ENCODE peak calls at places on chromosome 19, in ten cellular contexts. One of them, this sample, is unnamed.

GRCh38 chr19:13034636-13035035 is 39.4 kb downstream of the NFIX start:
- DNase-seq in Calu3: no peak
- DNase-seq in ELF-1: no peak
- DNase-seq in activated B cell treated with CpG ODN at 0.5 μM for 24 hours: no peak
- DNase-seq in CD4-positive, alpha-beta T cell: no peak
- DNase-seq in endothelial cell of umbilical vein: no peak
- DNase-seq in left ventricle myocardium inferior: no peak
- DNase-seq in stimulated activated CD8-positive, alpha-beta memory T cell treated with anti-CD3 and anti-CD28 coated beads, Interleukin-15, amount 100 ng/mL, for 24 hours: no peak
- DNase-seq in memory B cell: no peak
- DNase-seq in activated T-cell treated with anti-CD3 and anti-CD28 coated beads for 1 hour: no peak
- DNase-seq in this sample: no peak

GRCh38 chr19:21463449-21464105 is 41.8 kb upstream of the ZNF429 start:
- DNase-seq in Calu3: no peak
- DNase-seq in ELF-1: peak; percentile 96
- DNase-seq in activated B cell treated with CpG ODN at 0.5 μM for 24 hours: no peak
- DNase-seq in CD4-positive, alpha-beta T cell: peak; percentile 7
- DNase-seq in endothelial cell of umbilical vein: no peak
- DNase-seq in left ventricle myocardium inferior: peak; percentile 42
- DNase-seq in stimulated activated CD8-positive, alpha-beta memory T cell treated with anti-CD3 and anti-CD28 coated beads, Interleukin-15, amount 100 ng/mL, for 24 hours: no peak
- DNase-seq in memory B cell: no peak
- DNase-seq in activated T-cell treated with anti-CD3 and anti-CD28 coated beads for 1 hour: peak; percentile 6
- DNase-seq in this sample: no peak

GRCh38 chr19:13877303-13877702 is 369 bp downstream of the NANOS3 start:
- DNase-seq in Calu3: no peak
- DNase-seq in ELF-1: no peak
- DNase-seq in activated B cell treated with CpG ODN at 0.5 μM for 24 hours: no peak
- DNase-seq in CD4-positive, alpha-beta T cell: no peak
- DNase-seq in endothelial cell of umbilical vein: no peak
- DNase-seq in left ventricle myocardium inferior: no peak
- DNase-seq in stimulated activated CD8-positive, alpha-beta memory T cell treated with anti-CD3 and anti-CD28 coated beads, Interleukin-15, amount 100 ng/mL, for 24 hours: no peak
- DNase-seq in memory B cell: no peak
- DNase-seq in activated T-cell treated with anti-CD3 and anti-CD28 coated beads for 1 hour: no peak
- DNase-seq in this sample: no peak

GRCh38 chr19:30036154-30037129 is 94.4 kb downstream of the URI1 start:
- DNase-seq in Calu3: no peak
- DNase-seq in ELF-1: peak; percentile 64
- DNase-seq in activated B cell treated with CpG ODN at 0.5 μM for 24 hours: no peak
- DNase-seq in CD4-positive, alpha-beta T cell: no peak
- DNase-seq in endothelial cell of umbilical vein: no peak
- DNase-seq in left ventricle myocardium inferior: no peak
- DNase-seq in stimulated activated CD8-positive, alpha-beta memory T cell treated with anti-CD3 and anti-CD28 coated beads, Interleukin-15, amount 100 ng/mL, for 24 hours: no peak
- DNase-seq in memory B cell: no peak
- DNase-seq in activated T-cell treated with anti-CD3 and anti-CD28 coated beads for 1 hour: no peak
- DNase-seq in this sample: no peak

GRCh38 chr19:49422407-49423277 is 599 bp downstream of the PTH2 start:
- DNase-seq in Calu3: peak; percentile 31
- DNase-seq in ELF-1: peak; percentile 80
- DNase-seq in activated B cell treated with CpG ODN at 0.5 μM for 24 hours: no peak
- DNase-seq in CD4-positive, alpha-beta T cell: peak; percentile 29
- DNase-seq in endothelial cell of umbilical vein: peak; percentile 28
- DNase-seq in left ventricle myocardium inferior: peak; percentile 38
- DNase-seq in stimulated activated CD8-positive, alpha-beta memory T cell treated with anti-CD3 and anti-CD28 coated beads, Interleukin-15, amount 100 ng/mL, for 24 hours: no peak
- DNase-seq in memory B cell: peak; percentile 24
- DNase-seq in activated T-cell treated with anti-CD3 and anti-CD28 coated beads for 1 hour: no peak
- DNase-seq in this sample: peak; percentile 89

GRCh38 chr19:5001547-5002131 is 32.7 kb downstream of the KDM4B start:
- DNase-seq in Calu3: peak; percentile 23
- DNase-seq in ELF-1: peak; percentile 68
- DNase-seq in activated B cell treated with CpG ODN at 0.5 μM for 24 hours: no peak
- DNase-seq in CD4-positive, alpha-beta T cell: no peak
- DNase-seq in endothelial cell of umbilical vein: peak; percentile 49
- DNase-seq in left ventricle myocardium inferior: no peak
- DNase-seq in stimulated activated CD8-positive, alpha-beta memory T cell treated with anti-CD3 and anti-CD28 coated beads, Interleukin-15, amount 100 ng/mL, for 24 hours: peak; percentile 10
- DNase-seq in memory B cell: peak; percentile 32
- DNase-seq in activated T-cell treated with anti-CD3 and anti-CD28 coated beads for 1 hour: peak; percentile 22
- DNase-seq in this sample: peak; percentile 51

GRCh38 chr19:36136975-36137686 is 2.7 kb upstream of the CAPNS1 start:
- DNase-seq in Calu3: peak; percentile 96
- DNase-seq in ELF-1: peak; percentile 33
- DNase-seq in activated B cell treated with CpG ODN at 0.5 μM for 24 hours: no peak
- DNase-seq in CD4-positive, alpha-beta T cell: no peak
- DNase-seq in endothelial cell of umbilical vein: peak; percentile 70
- DNase-seq in left ventricle myocardium inferior: peak; percentile 40
- DNase-seq in stimulated activated CD8-positive, alpha-beta memory T cell treated with anti-CD3 and anti-CD28 coated beads, Interleukin-15, amount 100 ng/mL, for 24 hours: no peak
- DNase-seq in memory B cell: no peak
- DNase-seq in activated T-cell treated with anti-CD3 and anti-CD28 coated beads for 1 hour: no peak
- DNase-seq in this sample: peak; percentile 96

GRCh38 chr19:30371157-30371845 is 883 bp upstream of the ZNF536 start:
- DNase-seq in Calu3: no peak
- DNase-seq in ELF-1: no peak
- DNase-seq in activated B cell treated with CpG ODN at 0.5 μM for 24 hours: no peak
- DNase-seq in CD4-positive, alpha-beta T cell: no peak
- DNase-seq in endothelial cell of umbilical vein: no peak
- DNase-seq in left ventricle myocardium inferior: no peak
- DNase-seq in stimulated activated CD8-positive, alpha-beta memory T cell treated with anti-CD3 and anti-CD28 coated beads, Interleukin-15, amount 100 ng/mL, for 24 hours: no peak
- DNase-seq in memory B cell: no peak
- DNase-seq in activated T-cell treated with anti-CD3 and anti-CD28 coated beads for 1 hour: no peak
- DNase-seq in this sample: no peak

GRCh38 chr19:55559684-55560083 is 14.3 kb upstream of the SBK3 start:
- DNase-seq in Calu3: no peak
- DNase-seq in ELF-1: no peak
- DNase-seq in activated B cell treated with CpG ODN at 0.5 μM for 24 hours: no peak
- DNase-seq in CD4-positive, alpha-beta T cell: no peak
- DNase-seq in endothelial cell of umbilical vein: no peak
- DNase-seq in left ventricle myocardium inferior: no peak
- DNase-seq in stimulated activated CD8-positive, alpha-beta memory T cell treated with anti-CD3 and anti-CD28 coated beads, Interleukin-15, amount 100 ng/mL, for 24 hours: no peak
- DNase-seq in memory B cell: no peak
- DNase-seq in activated T-cell treated with anti-CD3 and anti-CD28 coated beads for 1 hour: no peak
- DNase-seq in this sample: no peak

GRCh38 chr19:10450191-10450852 is 30.0 kb downstream of the PDE4A start:
- DNase-seq in Calu3: no peak
- DNase-seq in ELF-1: no peak
- DNase-seq in activated B cell treated with CpG ODN at 0.5 μM for 24 hours: no peak
- DNase-seq in CD4-positive, alpha-beta T cell: no peak
- DNase-seq in endothelial cell of umbilical vein: no peak
- DNase-seq in left ventricle myocardium inferior: no peak
- DNase-seq in stimulated activated CD8-positive, alpha-beta memory T cell treated with anti-CD3 and anti-CD28 coated beads, Interleukin-15, amount 100 ng/mL, for 24 hours: no peak
- DNase-seq in memory B cell: no peak
- DNase-seq in activated T-cell treated with anti-CD3 and anti-CD28 coated beads for 1 hour: no peak
- DNase-seq in this sample: no peak

GRCh38 chr19:7391218-7391670 is 42.5 kb downstream of the ARHGEF18 start:
- DNase-seq in Calu3: peak; percentile 32
- DNase-seq in ELF-1: peak; percentile 65
- DNase-seq in activated B cell treated with CpG ODN at 0.5 μM for 24 hours: no peak
- DNase-seq in CD4-positive, alpha-beta T cell: no peak
- DNase-seq in endothelial cell of umbilical vein: peak; percentile 23
- DNase-seq in left ventricle myocardium inferior: no peak
- DNase-seq in stimulated activated CD8-positive, alpha-beta memory T cell treated with anti-CD3 and anti-CD28 coated beads, Interleukin-15, amount 100 ng/mL, for 24 hours: no peak
- DNase-seq in memory B cell: no peak
- DNase-seq in activated T-cell treated with anti-CD3 and anti-CD28 coated beads for 1 hour: no peak
- DNase-seq in this sample: peak; percentile 94

GRCh38 chr19:16911046-16911445 is 22.2 kb downstream of the F2RL3 start:
- DNase-seq in Calu3: no peak
- DNase-seq in ELF-1: no peak
- DNase-seq in activated B cell treated with CpG ODN at 0.5 μM for 24 hours: no peak
- DNase-seq in CD4-positive, alpha-beta T cell: no peak
- DNase-seq in endothelial cell of umbilical vein: no peak
- DNase-seq in left ventricle myocardium inferior: no peak
- DNase-seq in stimulated activated CD8-positive, alpha-beta memory T cell treated with anti-CD3 and anti-CD28 coated beads, Interleukin-15, amount 100 ng/mL, for 24 hours: no peak
- DNase-seq in memory B cell: no peak
- DNase-seq in activated T-cell treated with anti-CD3 and anti-CD28 coated beads for 1 hour: no peak
- DNase-seq in this sample: no peak

GRCh38 chr19:24166055-24166454 is 79.1 kb downstream of the ZNF254 start:
- DNase-seq in Calu3: no peak
- DNase-seq in ELF-1: no peak
- DNase-seq in activated B cell treated with CpG ODN at 0.5 μM for 24 hours: no peak
- DNase-seq in CD4-positive, alpha-beta T cell: no peak
- DNase-seq in endothelial cell of umbilical vein: no peak
- DNase-seq in left ventricle myocardium inferior: no peak
- DNase-seq in stimulated activated CD8-positive, alpha-beta memory T cell treated with anti-CD3 and anti-CD28 coated beads, Interleukin-15, amount 100 ng/mL, for 24 hours: no peak
- DNase-seq in memory B cell: no peak
- DNase-seq in activated T-cell treated with anti-CD3 and anti-CD28 coated beads for 1 hour: no peak
- DNase-seq in this sample: no peak

GRCh38 chr19:2227415-2228156 is 8.5 kb downstream of the PLEKHJ1 start:
- DNase-seq in Calu3: no peak
- DNase-seq in ELF-1: peak; percentile 80
- DNase-seq in activated B cell treated with CpG ODN at 0.5 μM for 24 hours: peak; percentile 48
- DNase-seq in CD4-positive, alpha-beta T cell: no peak
- DNase-seq in endothelial cell of umbilical vein: no peak
- DNase-seq in left ventricle myocardium inferior: no peak
- DNase-seq in stimulated activated CD8-positive, alpha-beta memory T cell treated with anti-CD3 and anti-CD28 coated beads, Interleukin-15, amount 100 ng/mL, for 24 hours: no peak
- DNase-seq in memory B cell: peak; percentile 65
- DNase-seq in activated T-cell treated with anti-CD3 and anti-CD28 coated beads for 1 hour: no peak
- DNase-seq in this sample: no peak

GRCh38 chr19:27738569-27739193 is 1474.3 kb downstream of the UQCRFS1 start:
- DNase-seq in Calu3: no peak
- DNase-seq in ELF-1: no peak
- DNase-seq in activated B cell treated with CpG ODN at 0.5 μM for 24 hours: no peak
- DNase-seq in CD4-positive, alpha-beta T cell: no peak
- DNase-seq in endothelial cell of umbilical vein: no peak
- DNase-seq in left ventricle myocardium inferior: no peak
- DNase-seq in stimulated activated CD8-positive, alpha-beta memory T cell treated with anti-CD3 and anti-CD28 coated beads, Interleukin-15, amount 100 ng/mL, for 24 hours: no peak
- DNase-seq in memory B cell: no peak
- DNase-seq in activated T-cell treated with anti-CD3 and anti-CD28 coated beads for 1 hour: no peak
- DNase-seq in this sample: no peak

GRCh38 chr19:58346961-58347929 is 6.0 kb downstream of the A1BG start:
- DNase-seq in Calu3: no peak
- DNase-seq in ELF-1: peak; percentile 78
- DNase-seq in activated B cell treated with CpG ODN at 0.5 μM for 24 hours: peak; percentile 84
- DNase-seq in CD4-positive, alpha-beta T cell: peak; percentile 57
- DNase-seq in endothelial cell of umbilical vein: peak; percentile 25
- DNase-seq in left ventricle myocardium inferior: peak; percentile 60
- DNase-seq in stimulated activated CD8-positive, alpha-beta memory T cell treated with anti-CD3 and anti-CD28 coated beads, Interleukin-15, amount 100 ng/mL, for 24 hours: peak; percentile 43
- DNase-seq in memory B cell: peak; percentile 78
- DNase-seq in activated T-cell treated with anti-CD3 and anti-CD28 coated beads for 1 hour: peak; percentile 52
- DNase-seq in this sample: peak; percentile 78

GRCh38 chr19:5341448-5341820 is 822 bp upstream of the PTPRS start:
- DNase-seq in Calu3: no peak
- DNase-seq in ELF-1: no peak
- DNase-seq in activated B cell treated with CpG ODN at 0.5 μM for 24 hours: no peak
- DNase-seq in CD4-positive, alpha-beta T cell: no peak
- DNase-seq in endothelial cell of umbilical vein: no peak
- DNase-seq in left ventricle myocardium inferior: no peak
- DNase-seq in stimulated activated CD8-positive, alpha-beta memory T cell treated with anti-CD3 and anti-CD28 coated beads, Interleukin-15, amount 100 ng/mL, for 24 hours: no peak
- DNase-seq in memory B cell: no peak
- DNase-seq in activated T-cell treated with anti-CD3 and anti-CD28 coated beads for 1 hour: no peak
- DNase-seq in this sample: no peak